ENCODE peak calls at places on chromosome 20, in five cellular contexts. F is hepatocyte; H is CD8-positive, alpha-beta memory T cell; L is tibial artery; W is A549. C is an unnamed sample.

GRCh38 chr20:3358676-3359340 is 48.7 kb downstream of the DNAAF9 start:
- DNase-seq in W (no peak), L (no peak), H (no peak), F (peak; percentile 15), C (no peak)

GRCh38 chr20:33650111-33650752 is 11.9 kb upstream of the C20orf144 start:
- DNase-seq in L (no peak), H (no peak), F (no peak), W (no peak), C (no peak)

GRCh38 chr20:25291432-25292133 is 43.7 kb downstream of the PYGB start:
- DNase-seq in W (no peak), H (no peak), F (no peak), L (no peak), C (no peak)

GRCh38 chr20:10474606-10475184 is 39.6 kb downstream of the SLX4IP start:
- DNase-seq in H (no peak), L (peak; percentile 62), W (no peak), F (no peak), C (no peak)

GRCh38 chr20:34415079-34415478 is 52.0 kb downstream of the ITCH start:
- DNase-seq in H (no peak), W (no peak), F (no peak), L (no peak), C (no peak)

GRCh38 chr20:34083137-34083536 is 28.9 kb downstream of the EIF2S2 start:
- DNase-seq in H (no peak), L (peak; percentile 73), W (peak; percentile 33), F (peak; percentile 25), C (no peak)

GRCh38 chr20:38805502-38805957 is at the start of gene PPP1R16B:
- DNase-seq in H (peak; percentile 77), F (peak; percentile 42), L (no peak), W (no peak), C (peak; percentile 82)

GRCh38 chr20:49386848-49387605 is 95.4 kb downstream of the KCNB1 start:
- DNase-seq in L (no peak), W (no peak), F (no peak), H (no peak), C (no peak)

DNA sequence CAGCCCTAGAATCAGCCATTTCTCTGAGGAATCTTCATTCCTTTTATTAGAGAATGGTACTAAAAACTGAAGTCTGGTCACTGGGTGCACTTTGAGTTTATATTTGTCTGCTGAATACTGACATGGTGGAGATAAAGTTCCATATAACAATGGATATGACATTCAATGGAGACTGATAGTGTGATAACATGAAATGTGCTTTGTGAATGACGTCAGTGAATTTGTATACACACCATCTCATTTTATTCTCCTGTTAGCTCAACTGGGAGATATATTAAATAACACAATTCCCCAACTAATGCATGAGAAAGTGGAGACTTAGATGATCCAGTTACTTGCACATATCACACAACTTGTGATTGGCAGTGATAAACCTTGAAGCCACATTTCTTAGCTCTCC is 446.7 kb downstream of the DOK5 start:
- DNase-seq in H (no peak), W (no peak), L (no peak), F (no peak), C (no peak)
- H3K27ac ChIP-seq in H (no peak overlapping the region), W (no peak overlapping the region), L (no peak overlapping the region), F (no peak overlapping the region), C (no peak overlapping the region)

DNA sequence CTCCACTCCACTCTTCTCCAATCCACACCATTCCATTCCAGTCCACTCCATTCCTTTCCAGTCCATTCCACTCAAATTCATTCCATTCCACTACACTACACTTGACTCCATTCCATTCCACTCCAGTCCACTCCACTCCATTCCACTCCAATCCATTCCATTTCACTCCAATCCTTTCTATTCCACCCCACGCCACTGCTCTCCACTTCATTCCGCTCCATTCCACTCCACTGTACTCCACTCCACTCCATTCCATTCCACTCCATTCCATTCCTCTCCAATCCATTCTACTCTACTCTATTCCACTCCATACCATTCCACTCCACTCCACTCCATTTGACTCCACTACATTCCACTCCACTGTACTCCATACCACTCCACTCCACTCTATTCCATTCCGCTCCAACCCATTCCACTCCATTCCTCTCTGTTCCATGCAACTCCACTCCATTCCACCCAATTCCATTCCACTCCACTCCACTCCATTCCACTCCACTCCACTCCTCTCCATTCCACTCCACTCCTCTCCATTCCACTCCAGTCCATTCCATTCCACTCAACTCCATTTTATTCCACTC is 23.4 kb upstream of the DEFB125 start:
- DNase-seq in H (no peak), L (no peak), W (no peak), F (no peak), C (no peak)
- H3K9me3 ChIP-seq in H (no peaks in the 10 kb centered on the region), L (no peaks in the 10 kb centered on the region), W (peaks cover 26% of the 10 kb centered on the region), F (no peaks in the 10 kb centered on the region), C (peaks cover 10% of the 10 kb centered on the region)

GRCh38 chr20:58293453-58293852 is 16.1 kb upstream of the RAB22A start:
- DNase-seq in W (peak; percentile 18), H (no peak), L (no peak), F (no peak), C (no peak)

GRCh38 chr20:58289143-58289542 is 20.4 kb upstream of the RAB22A start:
- DNase-seq in F (no peak), L (no peak), H (no peak), W (no peak), C (no peak)

GRCh38 chr20:58297394-58297793 is 12.1 kb upstream of the RAB22A start:
- DNase-seq in L (no peak), H (no peak), W (no peak), F (no peak), C (no peak)

GRCh38 chr20:58296328-58296837 is 13.1 kb upstream of the RAB22A start:
- DNase-seq in W (no peak), L (no peak), H (no peak), F (no peak), C (no peak)

DNA sequence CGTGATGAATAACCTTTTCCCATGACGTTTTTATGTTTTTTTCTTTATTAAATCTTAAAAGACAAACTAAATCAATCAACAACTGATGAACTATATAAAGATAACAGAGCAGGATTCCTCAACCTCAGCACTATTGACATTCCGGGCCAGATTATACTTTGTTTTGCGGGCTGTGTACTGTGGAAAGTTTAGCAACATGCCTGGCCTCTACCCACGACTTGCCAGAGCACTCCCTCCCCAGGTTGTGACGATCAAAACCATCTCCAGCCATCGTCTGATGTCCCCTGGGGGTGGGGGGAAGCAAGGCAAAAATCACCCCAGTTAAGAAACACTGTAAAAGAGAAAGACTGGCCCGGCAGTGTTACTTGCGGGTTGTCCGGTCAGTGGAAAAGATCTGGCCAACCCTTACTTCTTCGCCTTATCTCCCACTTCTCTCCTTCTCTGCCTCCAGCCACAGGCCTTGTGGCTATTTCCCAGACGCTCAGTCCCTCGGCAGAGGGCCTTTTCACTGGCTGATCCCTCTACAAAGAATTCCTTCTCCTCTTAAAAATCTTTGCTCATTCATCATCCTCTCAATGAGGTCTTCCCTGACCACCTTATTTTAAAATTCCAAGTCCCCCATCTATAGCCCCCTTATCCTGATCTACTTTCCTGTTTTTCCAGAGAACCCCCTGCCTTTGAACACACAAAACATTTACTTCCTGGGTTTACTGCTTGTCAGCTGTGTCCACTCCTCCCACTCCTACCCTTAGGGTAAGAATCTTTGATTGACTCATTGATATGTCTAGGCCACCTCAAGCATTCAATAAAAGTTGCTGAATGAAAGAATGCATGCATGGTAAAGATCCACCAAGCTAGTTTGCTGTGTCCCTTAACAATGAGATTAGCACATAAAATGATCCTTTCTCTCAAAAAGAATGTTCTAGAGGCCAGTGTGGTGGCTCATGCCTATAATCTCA is 14.7 kb upstream of the RAB22A start:
- DNase-seq in F (no peak), W (no peak), L (no peak), H (no peak), C (no peak)
- H3K27ac ChIP-seq in F (peak overlapping the region; percentile 24), W (no peak overlapping the region), L (no peak overlapping the region), H (no peak overlapping the region), C (no peak overlapping the region)

GRCh38 chr20:791056-791455 is 22.8 kb upstream of the SLC52A3 start:
- DNase-seq in F (no peak), H (no peak), L (no peak), W (no peak), C (no peak)

GRCh38 chr20:792248-792647 is 23.9 kb upstream of the SLC52A3 start:
- DNase-seq in H (no peak), W (no peak), L (no peak), F (no peak), C (no peak)

DNA sequence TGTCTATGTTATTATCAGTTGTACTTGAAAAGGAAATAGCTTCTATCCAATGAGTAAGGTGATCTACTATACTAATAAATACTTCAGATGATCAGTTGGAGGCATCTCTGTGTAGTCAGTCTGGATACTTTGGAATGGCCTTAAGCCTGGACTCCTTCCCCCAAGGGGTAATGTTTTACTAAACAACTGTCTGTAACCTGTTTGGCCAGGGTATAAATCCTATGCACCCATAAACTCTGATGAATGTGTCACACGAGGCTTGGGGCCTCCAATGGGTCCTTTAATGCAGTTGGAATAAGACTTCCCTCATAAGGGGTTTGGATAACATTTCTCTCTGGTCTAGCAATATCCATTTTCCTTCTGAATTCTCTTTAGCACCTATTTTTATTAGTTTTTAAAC is 19.5 kb upstream of the SLC52A3 start:
- DNase-seq in W (no peak), F (no peak), L (no peak), H (no peak), C (no peak)
- H3K9me3 ChIP-seq in W (peaks cover 24% of the 10 kb centered on the region), F (no peaks in the 10 kb centered on the region), L (peaks cover 16% of the 10 kb centered on the region), H (no peaks in the 10 kb centered on the region), C (peaks cover 14% of the 10 kb centered on the region)

DNA sequence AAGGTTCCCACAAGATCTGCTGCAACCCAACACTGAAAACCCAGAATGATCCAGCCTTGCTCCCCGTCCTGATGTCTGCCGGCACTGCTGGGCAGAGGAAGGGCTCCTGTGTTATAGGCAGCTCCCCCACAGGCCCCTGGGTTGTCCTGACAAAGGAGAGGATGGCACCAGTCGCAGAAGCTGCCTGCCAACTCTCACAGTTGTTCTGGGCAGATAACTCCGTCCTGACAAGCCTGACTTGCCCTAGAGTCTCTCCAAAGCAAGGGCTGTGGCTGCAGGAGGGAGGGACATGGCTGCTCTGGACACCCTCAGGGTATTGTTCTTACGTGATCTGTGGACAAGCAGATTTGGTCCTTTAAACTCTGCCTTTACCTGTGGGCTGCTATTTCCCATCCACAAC is 243.8 kb downstream of the CDH26 start:
- DNase-seq in H (no peak), L (no peak), F (no peak), W (no peak), C (no peak)
- H3K27ac ChIP-seq in H (no peak overlapping the region), L (no peak overlapping the region), F (no peak overlapping the region), W (no peak overlapping the region), C (no peak overlapping the region)

GRCh38 chr20:56222945-56223344 is 25.6 kb upstream of the MC3R start:
- DNase-seq in F (no peak), H (no peak), L (no peak), W (no peak), C (no peak)

GRCh38 chr20:56217820-56218219 is 30.7 kb upstream of the MC3R start:
- DNase-seq in F (no peak), H (no peak), L (no peak), W (no peak), C (no peak)

GRCh38 chr20:56222201-56222600 is 26.3 kb upstream of the MC3R start:
- DNase-seq in L (no peak), H (no peak), F (no peak), W (no peak), C (no peak)

DNA sequence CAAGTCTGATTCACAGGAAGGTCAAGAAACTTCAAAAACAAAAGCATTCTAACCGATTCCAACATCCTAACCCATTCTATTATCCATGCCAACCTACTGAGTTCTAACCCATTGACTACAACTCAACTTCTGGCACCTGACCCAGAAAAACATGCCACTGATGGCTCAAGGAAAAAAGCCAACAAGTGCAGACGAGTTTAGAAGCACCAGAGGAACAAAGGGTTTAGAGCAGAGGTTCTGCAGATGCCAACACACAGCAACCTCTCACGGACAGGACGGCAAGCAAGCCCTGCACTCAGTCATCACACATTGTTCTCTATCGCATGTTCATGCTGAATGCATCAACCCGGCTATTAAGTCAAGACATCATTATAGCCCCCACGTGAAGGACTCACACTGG is 25.2 kb upstream of the MC3R start:
- DNase-seq in F (no peak), W (no peak), L (no peak), H (no peak), C (no peak)
- H3K9me3 ChIP-seq in F (no peaks in the 10 kb centered on the region), W (no peaks in the 10 kb centered on the region), L (no peaks in the 10 kb centered on the region), H (no peaks in the 10 kb centered on the region), C (peaks cover 4% of the 10 kb centered on the region)